ENCODE peak calls at places on chromosomes 3 and 15, in six cellular contexts. P, F, H, S, G and M are unnamed samples.

GRCh38 chr3:56556908-56557814 is at the start of gene CCDC66:
- DNase-seq in P (peak), F (peak), H (peak), S (peak), G (peak), M (peak)

GRCh38 chr15:88664151-88664778 is 25.4 kb downstream of the ISG20 start:
- DNase-seq in P (no peak), F (no peak), H (no peak), S (no peak), G (no peak), M (no peak)

GRCh38 chr3:182244222-182244971 is 532.7 kb downstream of the SOX2 start:
- DNase-seq in P (no peak), F (no peak), H (no peak), S (no peak), G (no peak), M (no peak)

GRCh38 chr3:38018296-38019266 is 10.9 kb downstream of the PLCD1 start:
- DNase-seq in P (no peak), F (no peak), H (no peak), S (no peak), G (no peak), M (peak)

GRCh38 chr15:57376695-57377477 is 581 bp downstream of the CGNL1 start:
- DNase-seq in P (peak), F (no peak), H (no peak), S (peak), G (no peak), M (peak)

GRCh38 chr15:65110676-65111292 is 4.2 kb downstream of the UBAP1L start:
- DNase-seq in P (no peak), F (peak), H (no peak), S (peak), G (no peak), M (no peak)

GRCh38 chr3:157767602-157768001 is 264.4 kb upstream of the VEPH1 start:
- DNase-seq in P (no peak), F (peak), H (no peak), S (no peak), G (no peak), M (no peak)

GRCh38 chr3:30646181-30646876 is 39.9 kb downstream of the TGFBR2 start:
- DNase-seq in P (no peak), F (no peak), H (no peak), S (peak), G (no peak), M (no peak)

GRCh38 chr3:170130532-170130931 is 51.0 kb downstream of the PHC3 start:
- DNase-seq in P (no peak), F (no peak), H (no peak), S (no peak), G (no peak), M (no peak)

GRCh38 chr3:42655331-42655888 is 1.9 kb downstream of the ZBTB47 start:
- DNase-seq in P (peak), F (no peak), H (no peak), S (no peak), G (no peak), M (peak)

GRCh38 chr3:129604223-129604941 is 2.1 kb downstream of the PLXND1 start:
- DNase-seq in P (no peak), F (no peak), H (no peak), S (no peak), G (no peak), M (no peak)

GRCh38 chr15:101120473-101120872 is 131.4 kb downstream of the CHSY1 start:
- DNase-seq in P (no peak), F (no peak), H (no peak), S (no peak), G (no peak), M (no peak)

GRCh38 chr3:15241341-15241740 is 35.3 kb downstream of the CAPN7 start:
- DNase-seq in P (peak), F (peak), H (no peak), S (no peak), G (no peak), M (no peak)

GRCh38 chr15:57218826-57219576 is 157.3 kb upstream of the CGNL1 start:
- DNase-seq in P (no peak), F (peak), H (peak), S (peak), G (no peak), M (no peak)